ENCODE peak calls at places on chromosomes 12 and 14, in four cellular contexts. One of them, this sample, is unnamed.

GRCh38 chr12:52082026-52082667 is 2.6 kb downstream of the SMIM41 start:
- DNase-seq in WTC11: no peak
- DNase-seq in K562: no peak
- DNase-seq in HepG2: peak; percentile 41
- DNase-seq in this sample: peak; percentile 43

GRCh38 chr12:93135286-93136239 is 206.5 kb upstream of the EEA1 start:
- DNase-seq in HepG2: peak; percentile 91
- DNase-seq in K562: no peak
- DNase-seq in WTC11: no peak
- DNase-seq in this sample: no peak

GRCh38 chr14:102827716-102828115 is 50.5 kb downstream of the TRAF3 start:
- DNase-seq in WTC11: no peak
- DNase-seq in K562: no peak
- DNase-seq in HepG2: no peak
- DNase-seq in this sample: no peak

GRCh38 chr12:118747771-118748170 is 233.6 kb upstream of the SRRM4 start:
- DNase-seq in K562: no peak
- DNase-seq in HepG2: no peak
- DNase-seq in WTC11: no peak
- DNase-seq in this sample: no peak

GRCh38 chr12:93591137-93591868 is 18.8 kb downstream of the SOCS2 start:
- DNase-seq in K562: peak; percentile 57
- DNase-seq in HepG2: no peak
- DNase-seq in WTC11: peak; percentile 40
- DNase-seq in this sample: peak; percentile 75

GRCh38 chr12:125280482-125281377 is 215.5 kb downstream of the AACS start:
- DNase-seq in K562: peak; percentile 62
- DNase-seq in HepG2: no peak
- DNase-seq in WTC11: peak; percentile 82
- DNase-seq in this sample: peak; percentile 93

GRCh38 chr12:131188131-131189050 is 234.7 kb downstream of the ADGRD1 start:
- DNase-seq in WTC11: no peak
- DNase-seq in HepG2: no peak
- DNase-seq in K562: no peak
- DNase-seq in this sample: no peak

GRCh38 chr12:58801986-58802385 is 118.3 kb downstream of the LRIG3 start:
- DNase-seq in WTC11: no peak
- DNase-seq in HepG2: no peak
- DNase-seq in K562: no peak
- DNase-seq in this sample: no peak

GRCh38 chr14:71523630-71524320 is 408.5 kb upstream of the RGS6 start:
- DNase-seq in HepG2: no peak
- DNase-seq in WTC11: no peak
- DNase-seq in K562: no peak
- DNase-seq in this sample: no peak

GRCh38 chr12:94145231-94145979 is 3.0 kb upstream of the PLXNC1 start:
- DNase-seq in WTC11: no peak
- DNase-seq in HepG2: no peak
- DNase-seq in K562: peak; percentile 23
- DNase-seq in this sample: no peak

GRCh38 chr12:120361506-120362208 is 7.3 kb downstream of the MSI1 start:
- DNase-seq in HepG2: no peak
- DNase-seq in WTC11: peak; percentile 93
- DNase-seq in K562: peak; percentile 92
- DNase-seq in this sample: peak; percentile 97

GRCh38 chr14:74508292-74508731 is 14.7 kb downstream of the ISCA2 start:
- DNase-seq in HepG2: peak; percentile 54
- DNase-seq in WTC11: peak; percentile 76
- DNase-seq in K562: no peak
- DNase-seq in this sample: peak; percentile 90

GRCh38 chr14:94406910-94407309 is 18.5 kb upstream of the SERPINA1 start:
- DNase-seq in K562: no peak
- DNase-seq in HepG2: no peak
- DNase-seq in WTC11: no peak
- DNase-seq in this sample: no peak

GRCh38 chr14:89429206-89430091 is 12.4 kb upstream of the FOXN3 start:
- DNase-seq in HepG2: no peak
- DNase-seq in WTC11: no peak
- DNase-seq in K562: no peak
- DNase-seq in this sample: no peak

GRCh38 chr12:118645219-118645618 is 268.9 kb downstream of the SUDS3 start:
- DNase-seq in WTC11: peak; percentile 70
- DNase-seq in K562: peak; percentile 33
- DNase-seq in HepG2: peak; percentile 23
- DNase-seq in this sample: peak; percentile 85

DNA sequence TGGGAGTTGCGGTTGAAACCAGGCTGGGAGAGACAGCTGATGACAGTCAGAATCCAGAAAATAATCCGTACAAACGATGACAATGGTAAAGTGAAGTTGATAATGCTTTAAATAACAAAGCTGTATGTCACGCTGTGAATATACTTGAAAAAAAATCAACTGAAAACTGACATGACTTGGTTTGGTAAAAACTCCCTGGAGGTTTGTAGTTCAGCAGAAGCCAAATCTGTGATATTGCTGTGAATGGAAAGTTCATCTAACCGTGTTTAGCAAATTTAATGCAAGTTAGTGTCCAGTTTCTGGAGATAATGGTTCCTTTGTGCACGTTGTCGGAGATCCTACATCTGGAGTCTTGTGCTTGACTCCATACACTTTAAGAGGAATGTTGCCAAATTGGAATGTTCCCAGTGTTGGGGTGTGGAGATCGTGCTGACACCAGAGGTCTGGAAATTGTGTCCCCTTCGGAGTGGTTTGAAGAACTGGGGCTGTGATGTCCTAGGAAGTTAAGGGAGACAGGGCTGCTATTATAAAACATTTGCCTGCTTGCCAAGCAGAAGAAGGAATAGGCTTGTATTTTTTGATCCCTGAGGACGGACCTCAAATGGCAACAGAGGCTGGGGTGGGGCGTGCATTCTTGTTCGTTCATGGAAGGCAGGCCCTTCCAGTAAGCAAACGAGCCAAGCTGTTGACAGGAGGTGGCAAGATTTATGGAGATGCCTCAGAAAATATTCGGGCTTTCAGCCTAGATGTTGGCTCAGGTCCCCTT is 30.6 kb downstream of the PPFIBP1 start:
- DNase-seq in WTC11: no peak
- DNase-seq in HepG2: no peak
- DNase-seq in K562: no peak
- DNase-seq in this sample: no peak
- TF ChIP-seq CREB1 in WTC11: no peak
- TF ChIP-seq CREB1 in HepG2: no peak
- TF ChIP-seq CREB1 in K562: no peak
- TF ChIP-seq CREB1 in this sample: no peak

DNA sequence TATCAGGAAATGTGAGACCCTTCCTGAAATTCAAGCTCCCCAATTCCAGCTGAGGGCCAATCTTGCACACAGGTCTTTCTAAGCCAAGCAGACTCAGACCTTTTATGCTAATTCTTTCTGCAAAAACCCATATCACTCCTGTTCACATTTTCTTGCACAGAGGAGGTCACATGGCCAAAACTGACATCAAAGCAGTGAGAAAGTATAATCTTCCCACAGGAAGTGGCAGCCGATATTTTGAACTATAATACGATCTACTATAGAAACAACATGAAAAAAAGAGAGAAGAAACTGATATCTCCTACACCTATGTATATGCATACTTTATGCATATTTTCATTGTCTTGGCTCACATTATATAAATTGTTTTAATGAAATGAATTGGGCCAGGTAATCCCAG is 132.9 kb upstream of the SSTR1 start:
- DNase-seq in WTC11: no peak
- DNase-seq in K562: no peak
- DNase-seq in HepG2: no peak
- DNase-seq in this sample: no peak
- TF ChIP-seq CREB1 in WTC11: no peak
- TF ChIP-seq CREB1 in K562: no peak
- TF ChIP-seq CREB1 in HepG2: no peak
- TF ChIP-seq CREB1 in this sample: no peak

DNA sequence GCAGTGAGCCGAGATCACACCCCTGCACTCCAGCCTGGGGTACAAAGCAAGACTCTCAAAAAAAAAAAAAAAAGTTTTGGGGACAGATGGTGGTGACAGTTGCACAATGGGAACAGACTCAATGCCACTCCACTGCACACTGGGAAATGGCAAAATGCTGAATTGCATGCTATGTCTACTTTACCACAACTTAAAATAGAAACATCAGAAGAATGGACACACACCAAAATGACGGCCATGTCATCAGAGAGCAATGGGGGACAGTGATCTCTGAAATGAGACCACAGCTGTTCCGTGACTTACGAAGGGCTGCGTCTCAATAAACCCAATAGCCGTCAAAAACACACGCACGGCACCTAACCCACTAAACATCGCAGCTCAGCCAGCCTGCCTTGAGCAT is 13.7 kb downstream of the DDX54 start:
- DNase-seq in K562: no peak
- DNase-seq in HepG2: no peak
- DNase-seq in WTC11: no peak
- DNase-seq in this sample: no peak
- TF ChIP-seq CREB1 in K562: no peak
- TF ChIP-seq CREB1 in HepG2: no peak
- TF ChIP-seq CREB1 in WTC11: no peak
- TF ChIP-seq CREB1 in this sample: no peak

GRCh38 chr14:61661471-61661988 is 33.8 kb upstream of the HIF1A start:
- DNase-seq in WTC11: no peak
- DNase-seq in HepG2: no peak
- DNase-seq in K562: no peak
- DNase-seq in this sample: no peak
- TF ChIP-seq CREB1 in WTC11: no peak
- TF ChIP-seq CREB1 in HepG2: no peak
- TF ChIP-seq CREB1 in K562: no peak
- TF ChIP-seq CREB1 in this sample: no peak

GRCh38 chr12:44502681-44503080 is 373.4 kb downstream of the NELL2 start:
- DNase-seq in HepG2: no peak
- DNase-seq in K562: no peak
- DNase-seq in WTC11: no peak
- DNase-seq in this sample: peak; percentile 2

GRCh38 chr12:44500423-44500822 is 375.7 kb downstream of the NELL2 start:
- DNase-seq in HepG2: no peak
- DNase-seq in K562: no peak
- DNase-seq in WTC11: no peak
- DNase-seq in this sample: no peak

DNA sequence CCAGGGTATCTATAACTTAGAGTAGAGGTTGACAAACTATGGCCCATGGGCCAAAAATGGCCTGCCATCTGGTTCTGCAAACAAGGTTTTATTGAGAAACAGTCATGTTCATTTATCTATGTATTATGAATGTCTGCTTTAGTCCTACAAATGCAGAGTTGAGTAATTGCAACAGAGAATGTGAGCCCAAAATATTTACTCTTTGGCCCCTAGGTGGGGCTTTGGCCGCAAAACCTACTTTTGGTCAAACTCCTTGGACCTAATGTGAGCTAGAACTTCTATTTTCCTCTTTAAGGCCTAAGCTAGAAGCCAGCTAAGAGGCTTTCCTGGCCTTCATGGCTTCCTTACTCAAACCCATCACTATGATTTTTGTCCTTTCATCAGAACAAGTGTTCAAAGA is 379.1 kb downstream of the NELL2 start:
- DNase-seq in K562: no peak
- DNase-seq in WTC11: no peak
- DNase-seq in HepG2: no peak
- DNase-seq in this sample: peak; percentile 54
- TF ChIP-seq CREB1 in K562: no peak
- TF ChIP-seq CREB1 in WTC11: no peak
- TF ChIP-seq CREB1 in HepG2: no peak
- TF ChIP-seq CREB1 in this sample: no peak

DNA sequence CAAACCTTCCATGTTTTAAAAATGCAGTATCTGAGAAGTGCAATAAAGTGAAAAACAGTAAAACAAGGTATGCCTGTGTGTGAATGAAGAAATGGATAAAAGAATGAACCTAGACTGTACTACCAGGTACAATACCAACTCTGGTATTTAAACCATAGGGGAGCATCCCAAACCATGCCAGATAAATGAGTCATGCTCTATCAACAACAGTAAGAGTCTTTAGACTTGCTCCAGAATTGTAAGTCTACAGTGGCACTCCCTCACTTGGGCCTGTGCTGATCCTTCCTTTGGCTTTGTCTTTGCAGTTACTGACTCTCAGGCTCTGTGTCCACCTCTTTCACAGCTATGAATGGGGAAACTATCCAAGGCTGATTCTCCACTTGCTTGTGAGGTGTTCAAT is 38.1 kb downstream of the BBS10 start:
- DNase-seq in HepG2: no peak
- DNase-seq in WTC11: no peak
- DNase-seq in K562: no peak
- DNase-seq in this sample: no peak
- TF ChIP-seq CREB1 in HepG2: no peak
- TF ChIP-seq CREB1 in WTC11: no peak
- TF ChIP-seq CREB1 in K562: no peak
- TF ChIP-seq CREB1 in this sample: no peak

GRCh38 chr12:57091633-57092528 is 3.0 kb downstream of the NAB2 start:
- DNase-seq in WTC11: no peak
- DNase-seq in K562: no peak
- DNase-seq in HepG2: no peak
- DNase-seq in this sample: no peak
- TF ChIP-seq CREB1 in WTC11: no peak
- TF ChIP-seq CREB1 in K562: no peak
- TF ChIP-seq CREB1 in HepG2: no peak
- TF ChIP-seq CREB1 in this sample: no peak

GRCh38 chr14:55451950-55452349 is 11.5 kb upstream of the TBPL2 start:
- DNase-seq in WTC11: no peak
- DNase-seq in HepG2: no peak
- DNase-seq in K562: no peak
- DNase-seq in this sample: no peak
- TF ChIP-seq CREB1 in WTC11: no peak
- TF ChIP-seq CREB1 in HepG2: no peak
- TF ChIP-seq CREB1 in K562: no peak
- TF ChIP-seq CREB1 in this sample: no peak